ENCODE peak calls at places on chromosome 10, in six cellular contexts. I is neuronal stem cell, C is IMR-90, Y is H9, O is mesenchymal stem cell, L is trophoblast cell. D is an unnamed sample.

GRCh38 chr10:131839351-131839750 is 61.5 kb upstream of the PPP2R2D start:
- DNase-seq in I (no peak), C (no peak), Y (peak; percentile 13), O (no peak), L (no peak), D (no peak)

GRCh38 chr10:125283191-125283590 is 122.8 kb upstream of the CTBP2 start:
- DNase-seq in I (peak; percentile 21), C (no peak), Y (peak; percentile 55), O (no peak), L (peak; percentile 9), D (no peak)

GRCh38 chr10:123800299-123800698 is 91.3 kb downstream of the CPXM2 start:
- DNase-seq in I (no peak), C (no peak), Y (no peak), O (no peak), L (no peak), D (peak; percentile 25)

GRCh38 chr10:72333111-72334012 is 21.4 kb downstream of the DNAJB12 start:
- DNase-seq in I (no peak), C (no peak), Y (no peak), O (no peak), L (no peak), D (no peak)

GRCh38 chr10:51422311-51423120 is 276.9 kb downstream of the CSTF2T start:
- DNase-seq in I (no peak), C (peak; percentile 76), Y (peak; percentile 55), O (peak; percentile 66), L (peak; percentile 68), D (peak; percentile 67)

GRCh38 chr10:122126763-122127659 is 138.0 kb downstream of the TACC2 start:
- DNase-seq in I (no peak), C (peak; percentile 97), Y (peak; percentile 46), O (peak; percentile 96), L (peak; percentile 63), D (no peak)

GRCh38 chr10:5876181-5876768 is 13.4 kb downstream of the ANKRD16 start:
- DNase-seq in I (no peak), C (peak; percentile 36), Y (no peak), O (no peak), L (peak; percentile 83), D (no peak)

GRCh38 chr10:22824984-22825383 is 102.9 kb upstream of the ARMC3 start:
- DNase-seq in I (no peak), C (peak; percentile 74), Y (no peak), O (peak; percentile 41), L (no peak), D (no peak)

GRCh38 chr10:132187421-132188138 is 832 bp downstream of the DPYSL4 start:
- DNase-seq in I (no peak), C (no peak), Y (no peak), O (no peak), L (no peak), D (no peak)

GRCh38 chr10:23095404-23095965 is at the start of gene MSRB2:
- DNase-seq in I (peak; percentile 79), C (peak; percentile 92), Y (peak; percentile 96), O (peak; percentile 94), L (peak; percentile 81), D (peak; percentile 82)

GRCh38 chr10:44347609-44348400 is 37.1 kb downstream of the CXCL12 start:
- DNase-seq in I (no peak), C (no peak), Y (no peak), O (no peak), L (no peak), D (no peak)
- H4K91ac ChIP-seq in I (no peak overlapping the region), C (no peak overlapping the region), Y (no peak overlapping the region), O (peak overlapping the region; percentile 9), L (no peak overlapping the region), D (no peak overlapping the region)

GRCh38 chr10:68446179-68446578 is 25.6 kb downstream of the DNA2 start:
- DNase-seq in I (no peak), C (no peak), Y (no peak), O (no peak), L (no peak), D (no peak)
- H4K91ac ChIP-seq in I (no peak overlapping the region), C (no peak overlapping the region), Y (no peak overlapping the region), O (no peak overlapping the region), L (no peak overlapping the region), D (no peak overlapping the region)

DNA sequence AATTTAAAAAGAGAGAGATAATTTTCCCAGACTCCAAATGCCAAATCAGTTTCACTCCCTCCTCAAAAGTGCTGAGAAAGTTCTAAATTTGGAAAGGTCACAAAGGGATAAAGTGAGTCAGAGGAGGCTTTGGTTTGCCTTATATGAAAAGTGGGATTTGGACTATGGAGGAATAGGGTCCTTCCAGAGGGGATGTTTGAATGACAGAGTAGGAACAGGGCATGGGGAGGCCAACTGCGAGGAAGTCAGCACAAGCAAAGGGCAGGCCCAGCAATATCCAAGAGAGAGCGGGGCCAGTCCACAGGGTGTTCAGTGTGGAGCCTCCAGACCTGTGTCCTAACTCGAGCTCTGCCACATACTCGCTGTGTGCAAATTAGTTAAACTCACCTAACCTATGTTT is 9.8 kb upstream of the FAS start:
- DNase-seq in I (no peak), C (no peak), Y (no peak), O (no peak), L (no peak), D (no peak)
- H4K91ac ChIP-seq in I (no peak overlapping the region), C (no peak overlapping the region), Y (no peak overlapping the region), O (no peak overlapping the region), L (no peak overlapping the region), D (no peak overlapping the region)

GRCh38 chr10:74977913-74978847 is 133.3 kb upstream of the SAMD8 start:
- DNase-seq in I (no peak), C (no peak), Y (no peak), O (no peak), L (no peak), D (no peak)
- H4K91ac ChIP-seq in I (no peak overlapping the region), C (no peak overlapping the region), Y (no peak overlapping the region), O (no peak overlapping the region), L (no peak overlapping the region), D (no peak overlapping the region)

DNA sequence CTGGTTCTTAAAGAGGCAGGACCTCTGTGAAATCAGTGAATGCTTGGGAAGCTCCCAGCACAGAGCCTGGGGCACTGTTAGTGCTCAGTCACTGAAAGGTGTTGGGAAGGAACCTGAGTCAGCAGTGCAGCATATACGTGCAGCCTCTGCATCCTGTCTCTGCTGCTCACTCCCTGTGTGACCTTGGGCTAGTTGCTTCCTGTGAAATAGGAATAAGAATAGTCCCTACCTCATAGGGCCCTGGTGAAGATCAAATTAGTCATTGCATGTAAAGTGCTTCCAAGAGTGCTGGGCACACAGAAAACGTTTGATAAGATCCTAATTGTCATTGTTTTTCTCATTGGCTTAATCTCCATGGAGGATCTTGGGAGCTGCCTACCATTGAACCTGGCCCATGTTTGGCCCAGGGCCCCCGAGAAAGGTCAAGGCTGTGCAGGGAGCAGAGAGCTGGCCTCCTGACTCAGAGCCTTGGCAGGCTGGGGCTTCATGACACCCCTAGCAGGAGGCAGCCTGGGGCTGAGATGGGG is 73.3 kb upstream of the COL13A1 start:
- DNase-seq in I (no peak), C (peak; percentile 80), Y (peak; percentile 66), O (peak; percentile 91), L (no peak), D (no peak)
- H4K91ac ChIP-seq in I (no peak overlapping the region), C (no peak overlapping the region), Y (no peak overlapping the region), O (peak overlapping the region; percentile 66), L (no peak overlapping the region), D (no peak overlapping the region)

DNA sequence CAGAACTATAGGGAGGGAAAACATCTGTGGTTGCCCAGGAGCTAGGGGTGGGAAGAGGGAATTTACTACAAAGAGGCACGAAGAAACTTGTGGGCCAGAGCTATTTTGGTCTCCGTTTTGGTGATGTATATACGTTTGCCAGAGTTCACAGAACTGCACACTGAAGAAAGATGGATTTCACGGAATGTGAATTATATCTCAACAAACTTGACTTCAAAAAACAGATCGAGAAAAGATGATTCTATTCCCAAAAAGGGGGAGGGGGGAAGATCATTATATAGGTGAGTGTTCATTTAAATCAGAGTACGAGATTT is 337 bp upstream of the AS3MT start:
- DNase-seq in I (no peak), C (no peak), Y (no peak), O (peak; percentile 29), L (no peak), D (no peak)
- H4K91ac ChIP-seq in I (no peak overlapping the region), C (no peak overlapping the region), Y (no peak overlapping the region), O (no peak overlapping the region), L (no peak overlapping the region), D (no peak overlapping the region)

GRCh38 chr10:116073025-116073424 is 200.0 kb downstream of the GFRA1 start:
- DNase-seq in I (no peak), C (no peak), Y (no peak), O (no peak), L (no peak), D (no peak)
- H4K91ac ChIP-seq in I (no peak overlapping the region), C (no peak overlapping the region), Y (no peak overlapping the region), O (no peak overlapping the region), L (no peak overlapping the region), D (no peak overlapping the region)

GRCh38 chr10:76550806-76551205 is 1086.8 kb downstream of the KCNMA1 start:
- DNase-seq in I (no peak), C (peak; percentile 39), Y (no peak), O (peak; percentile 88), L (no peak), D (no peak)
- H4K91ac ChIP-seq in I (no peak overlapping the region), C (peak overlapping the region; percentile 62), Y (no peak overlapping the region), O (no peak overlapping the region), L (no peak overlapping the region), D (no peak overlapping the region)

DNA sequence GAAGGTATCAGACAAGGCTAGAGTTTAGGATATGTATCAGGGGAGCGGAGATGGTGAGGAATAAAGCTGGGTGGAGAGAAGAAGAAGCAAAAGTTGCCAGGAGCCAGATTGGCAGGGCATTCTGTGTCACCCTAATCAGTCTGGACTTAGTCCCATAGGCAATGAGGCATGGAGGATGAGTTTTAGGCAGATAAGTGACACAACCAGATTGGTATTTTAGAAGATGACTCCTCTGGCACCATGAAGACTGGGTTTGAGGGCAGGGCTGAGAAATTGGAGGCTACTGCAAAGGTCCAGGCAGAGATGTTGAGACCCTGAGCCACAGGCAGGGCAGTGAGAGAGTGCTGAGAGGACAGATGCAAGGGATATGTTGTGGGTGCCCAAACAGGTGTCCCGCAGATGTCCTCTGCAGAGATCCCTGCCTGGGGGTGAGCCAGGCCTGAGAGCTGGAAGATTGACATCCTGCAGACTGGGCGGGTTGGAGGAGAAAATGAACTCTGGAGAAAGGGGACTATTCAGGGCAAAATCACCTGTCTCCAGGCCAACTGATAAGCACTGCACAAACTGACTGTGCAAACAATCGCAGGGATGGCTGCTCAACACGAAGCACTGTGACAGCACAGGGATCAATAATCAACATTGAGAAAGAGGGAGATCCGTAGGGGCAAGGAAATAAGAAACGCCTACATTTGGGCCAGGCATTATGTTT is 11.9 kb upstream of the HABP2 start:
- DNase-seq in I (no peak), C (no peak), Y (no peak), O (no peak), L (no peak), D (no peak)
- H4K91ac ChIP-seq in I (no peak overlapping the region), C (no peak overlapping the region), Y (no peak overlapping the region), O (no peak overlapping the region), L (no peak overlapping the region), D (no peak overlapping the region)

DNA sequence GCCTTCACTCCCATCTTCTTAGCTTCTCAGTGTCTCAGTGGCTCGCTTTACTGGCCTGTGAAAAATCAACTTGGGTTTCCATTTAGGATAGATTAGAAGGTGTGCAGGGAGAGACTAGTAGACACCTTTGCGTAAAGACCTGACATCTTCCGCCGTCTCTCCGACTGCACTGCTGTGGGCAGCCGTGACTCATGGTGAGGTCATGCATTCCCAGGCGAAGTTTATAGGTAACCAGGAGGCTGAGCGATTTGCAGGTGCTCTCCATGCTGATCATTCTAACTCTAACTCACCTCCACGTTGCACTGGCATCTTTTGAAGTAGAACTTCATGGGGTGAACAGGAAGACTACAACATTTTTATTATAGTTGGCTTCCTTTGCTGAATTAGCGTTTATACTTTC is 68.0 kb upstream of the ZNF438 start:
- DNase-seq in I (no peak), C (peak; percentile 36), Y (no peak), O (no peak), L (peak; percentile 85), D (peak; percentile 9)
- H4K91ac ChIP-seq in I (no peak overlapping the region), C (peak overlapping the region; percentile 95), Y (no peak overlapping the region), O (peak overlapping the region; percentile 82), L (no peak overlapping the region), D (no peak overlapping the region)